ENCODE peak calls at places on chromosome 6, in eight cellular contexts. One of them, this sample, is unnamed.

GRCh38 chr6:146191600-146191999 is 162.7 kb downstream of the GRM1 start:
- DNase-seq in posterior cingulate gyrus: no peak
- DNase-seq in stomach: no peak
- DNase-seq in KBM-7: no peak
- DNase-seq in left ventricle myocardium superior: no peak
- DNase-seq in left lung: no peak
- DNase-seq in amygdala: no peak
- DNase-seq in fibroblast of the conjunctiva: no peak
- DNase-seq in this sample: no peak

GRCh38 chr6:89792881-89793280 is 26.7 kb downstream of the MDN1 start:
- DNase-seq in posterior cingulate gyrus: no peak
- DNase-seq in stomach: no peak
- DNase-seq in KBM-7: peak
- DNase-seq in left ventricle myocardium superior: no peak
- DNase-seq in left lung: no peak
- DNase-seq in amygdala: no peak
- DNase-seq in fibroblast of the conjunctiva: no peak
- DNase-seq in this sample: no peak

GRCh38 chr6:43273707-43274106 is 24.4 kb upstream of the SLC22A7 start:
- DNase-seq in posterior cingulate gyrus: no peak
- DNase-seq in stomach: no peak
- DNase-seq in KBM-7: no peak
- DNase-seq in left ventricle myocardium superior: no peak
- DNase-seq in left lung: no peak
- DNase-seq in amygdala: no peak
- DNase-seq in fibroblast of the conjunctiva: no peak
- DNase-seq in this sample: no peak

GRCh38 chr6:87699576-87699975 is 2.5 kb downstream of the AKIRIN2 start:
- DNase-seq in posterior cingulate gyrus: no peak
- DNase-seq in stomach: no peak
- DNase-seq in KBM-7: no peak
- DNase-seq in left ventricle myocardium superior: no peak
- DNase-seq in left lung: no peak
- DNase-seq in amygdala: no peak
- DNase-seq in fibroblast of the conjunctiva: no peak
- DNase-seq in this sample: no peak

GRCh38 chr6:44593539-44593944 is 206.0 kb downstream of the CDC5L start:
- DNase-seq in posterior cingulate gyrus: peak
- DNase-seq in stomach: peak
- DNase-seq in KBM-7: peak
- DNase-seq in left ventricle myocardium superior: no peak
- DNase-seq in left lung: no peak
- DNase-seq in amygdala: no peak
- DNase-seq in fibroblast of the conjunctiva: peak
- DNase-seq in this sample: peak

GRCh38 chr6:37097335-37097734 is 72.6 kb upstream of the PIM1 start:
- DNase-seq in posterior cingulate gyrus: no peak
- DNase-seq in stomach: no peak
- DNase-seq in KBM-7: no peak
- DNase-seq in left ventricle myocardium superior: no peak
- DNase-seq in left lung: no peak
- DNase-seq in amygdala: no peak
- DNase-seq in fibroblast of the conjunctiva: no peak
- DNase-seq in this sample: no peak

GRCh38 chr6:114195736-114196403 is 147.0 kb downstream of the HS3ST5 start:
- DNase-seq in posterior cingulate gyrus: no peak
- DNase-seq in stomach: no peak
- DNase-seq in KBM-7: no peak
- DNase-seq in left ventricle myocardium superior: no peak
- DNase-seq in left lung: no peak
- DNase-seq in amygdala: no peak
- DNase-seq in fibroblast of the conjunctiva: no peak
- DNase-seq in this sample: no peak

GRCh38 chr6:130453230-130453629 is 87.4 kb downstream of the TMEM200A start:
- DNase-seq in posterior cingulate gyrus: no peak
- DNase-seq in stomach: no peak
- DNase-seq in KBM-7: no peak
- DNase-seq in left ventricle myocardium superior: no peak
- DNase-seq in left lung: no peak
- DNase-seq in amygdala: no peak
- DNase-seq in fibroblast of the conjunctiva: no peak
- DNase-seq in this sample: no peak

GRCh38 chr6:76814496-76815458 is 648.5 kb downstream of the HTR1B start:
- DNase-seq in posterior cingulate gyrus: no peak
- DNase-seq in stomach: no peak
- DNase-seq in KBM-7: no peak
- DNase-seq in left ventricle myocardium superior: no peak
- DNase-seq in left lung: no peak
- DNase-seq in amygdala: no peak
- DNase-seq in fibroblast of the conjunctiva: no peak
- DNase-seq in this sample: no peak

This sample was measured in NCI-H1436.